ENCODE peak calls at places on chromosome 16, in five cellular contexts. D is CD4-positive, CD25-positive, alpha-beta regulatory T cell; Z is K562; H is heart right ventricle; M is ascending aorta. O is an unnamed sample.

GRCh38 chr16:76292218-76292617 is 15.0 kb downstream of the CNTNAP4 start:
- DNase-seq in D (no peak), M (no peak), H (no peak), Z (no peak), O (no peak)

GRCh38 chr16:68910051-68910450 is 66.7 kb downstream of the TANGO6 start:
- DNase-seq in D (no peak), H (no peak), M (no peak), Z (no peak), O (no peak)

GRCh38 chr16:7597677-7598076 is 265.0 kb downstream of the RBFOX1 start:
- DNase-seq in D (no peak), M (no peak), Z (no peak), H (no peak), O (no peak)

GRCh38 chr16:14121135-14121534 is 50.0 kb downstream of the MRTFB start:
- DNase-seq in D (no peak), H (no peak), Z (no peak), M (no peak), O (no peak)

GRCh38 chr16:64977211-64977920 is 144.5 kb downstream of the CDH11 start:
- DNase-seq in D (no peak), H (no peak), Z (no peak), M (no peak), O (no peak)

GRCh38 chr16:81096715-81097208 is 567 bp upstream of the GCSH start:
- DNase-seq in Z (peak; percentile 85), D (no peak), M (no peak), H (no peak), O (no peak)

GRCh38 chr16:28596115-28596630 is 677 bp downstream of the SULT1A2 start:
- DNase-seq in D (no peak), H (no peak), M (no peak), Z (peak; percentile 25), O (no peak)

GRCh38 chr16:50300942-50301625 is 34.7 kb downstream of the ADCY7 start:
- DNase-seq in D (no peak), M (no peak), Z (no peak), H (no peak), O (no peak)

GRCh38 chr16:70638814-70639792 is 7.3 kb upstream of the IL34 start:
- DNase-seq in M (no peak), D (no peak), Z (no peak), H (no peak), O (no peak)

GRCh38 chr16:88558457-88559442 is 11.5 kb upstream of the ZC3H18 start:
- DNase-seq in M (no peak), D (peak; percentile 50), Z (peak; percentile 92), H (peak; percentile 61), O (no peak)

GRCh38 chr16:89936034-89936433 is 12.5 kb upstream of the DEF8 start:
- DNase-seq in H (no peak), D (no peak), Z (no peak), M (no peak), O (no peak)

GRCh38 chr16:23356941-23357340 is 54.8 kb downstream of the SCNN1B start:
- DNase-seq in D (no peak), Z (no peak), M (no peak), H (no peak), O (no peak)

GRCh38 chr16:35210681-35211433 is 1751.4 kb downstream of the TP53TG3F start:
- DNase-seq in M (no peak), H (no peak), D (no peak), Z (no peak), O (no peak)
- H3K9me3 ChIP-seq in M (no peaks in the 10 kb centered on the region), H (no peaks in the 10 kb centered on the region), D (peaks cover 21% of the 10 kb centered on the region), Z (no peaks in the 10 kb centered on the region), O (no peaks in the 10 kb centered on the region)

GRCh38 chr16:86572041-86572521 is 5.5 kb downstream of the FOXC2 start:
- DNase-seq in D (no peak), M (no peak), Z (no peak), H (no peak), O (no peak)

GRCh38 chr16:86573646-86574508 is 4.5 kb upstream of the FOXL1 start:
- DNase-seq in H (no peak), M (no peak), D (no peak), Z (no peak), O (no peak)

GRCh38 chr16:86573215-86573614 is 5.1 kb upstream of the FOXL1 start:
- DNase-seq in H (no peak), Z (no peak), M (no peak), D (no peak), O (no peak)

GRCh38 chr16:86571197-86571915 is 4.7 kb downstream of the FOXC2 start:
- DNase-seq in D (no peak), M (no peak), Z (no peak), H (no peak), O (no peak)

GRCh38 chr16:86572616-86573015 is 5.7 kb upstream of the FOXL1 start:
- DNase-seq in Z (no peak), H (no peak), D (no peak), M (no peak), O (no peak)
- H3K4me3 ChIP-seq in Z (no peak overlapping the region), H (no peak overlapping the region), D (no peak overlapping the region), M (peak overlapping the region; percentile 79), O (no peak overlapping the region)

GRCh38 chr16:85608515-85608885 is 4.6 kb upstream of the GSE1 start:
- DNase-seq in D (no peak), M (no peak), Z (no peak), H (no peak), O (no peak)
- H3K4me1 ChIP-seq in D (peaks cover 30% of the 10 kb centered on the region), M (peaks cover 17% of the 10 kb centered on the region), Z (peaks cover 68% of the 10 kb centered on the region), H (peaks cover 44% of the 10 kb centered on the region), O (peaks cover 20% of the 10 kb centered on the region)

DNA sequence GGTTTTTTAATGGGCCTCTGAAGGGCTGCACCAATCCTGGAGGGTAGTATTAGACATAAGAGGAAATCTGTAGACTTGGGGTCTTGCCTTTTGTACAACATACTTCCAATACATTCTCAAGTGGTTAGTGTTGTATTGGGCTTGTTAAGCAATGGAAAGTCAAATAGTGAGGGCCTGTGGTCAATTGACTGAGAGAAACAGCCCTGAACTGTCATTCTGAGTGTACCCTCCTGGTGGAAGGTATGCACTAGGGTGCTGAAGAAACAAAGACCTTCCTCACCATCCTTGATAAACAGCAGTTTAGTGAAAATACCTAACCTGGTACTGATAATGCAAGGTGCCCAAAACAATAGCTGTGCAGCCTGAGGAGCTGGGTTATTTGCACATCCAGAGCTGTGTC is 22.2 kb downstream of the OR2C1 start:
- DNase-seq in Z (no peak), M (no peak), H (no peak), D (no peak), O (no peak)
- H3K9me3 ChIP-seq in Z (peaks cover 22% of the 10 kb centered on the region), M (peaks cover 92% of the 10 kb centered on the region), H (peaks cover 62% of the 10 kb centered on the region), D (peaks cover 99% of the 10 kb centered on the region), O (peaks cover 56% of the 10 kb centered on the region)